ENCODE peak calls at places on chromosomes 13 and 19, in nine cellular contexts. N is tibial artery, M is hepatocyte, J is SK-N-SH, X is thoracic aorta, Y is heart left ventricle, T is left ventricle myocardium inferior, O is mammary epithelial cell, V is astrocyte. C is an unnamed sample.

GRCh38 chr13:32838985-32839384 is 177.2 kb upstream of the KL start:
- DNase-seq in N (no peak), M (peak), J (no peak), X (no peak), Y (no peak), T (no peak), O (no peak), V (no peak), C (no peak)

GRCh38 chr19:38263696-38264485 is 482 bp upstream of the SPINT2 start:
- DNase-seq in N (no peak), M (peak), J (peak), X (peak), Y (no peak), T (no peak), O (peak), V (peak), C (peak)

GRCh38 chr19:15640904-15641597 is 354 bp downstream of the CYP4F3 start:
- DNase-seq in N (no peak), M (no peak), J (no peak), X (no peak), Y (no peak), T (no peak), O (peak), V (no peak), C (no peak)

GRCh38 chr13:94214979-94215378 is 264.5 kb downstream of the DCT start:
- DNase-seq in N (no peak), M (no peak), J (no peak), X (no peak), Y (no peak), T (no peak), O (no peak), V (no peak), C (no peak)

GRCh38 chr19:41876847-41877489 is at the start of gene CD79A:
- DNase-seq in N (no peak), M (no peak), J (no peak), X (no peak), Y (no peak), T (no peak), O (no peak), V (no peak), C (no peak)

GRCh38 chr19:28403698-28404099 is 809.3 kb downstream of the UQCRFS1 start:
- DNase-seq in N (no peak), M (no peak), J (no peak), X (no peak), Y (no peak), T (no peak), O (no peak), V (no peak), C (no peak)

GRCh38 chr13:73993661-73994060 is 140.5 kb downstream of the KLF12 start:
- DNase-seq in N (no peak), M (no peak), J (no peak), X (no peak), Y (no peak), T (no peak), O (no peak), V (no peak), C (no peak)

GRCh38 chr13:109745060-109745459 is 41.3 kb downstream of the IRS2 start:
- DNase-seq in N (no peak), M (no peak), J (no peak), X (no peak), Y (no peak), T (no peak), O (no peak), V (no peak), C (no peak)

GRCh38 chr19:12994701-12995595 is at the start of gene NFIX:
- DNase-seq in N (peak), M (peak), J (peak), X (no peak), Y (peak), T (peak), O (peak), V (no peak), C (peak)

GRCh38 chr13:112658807-112659206 is 31.0 kb upstream of the ATP11A start:
- DNase-seq in N (no peak), M (no peak), J (no peak), X (no peak), Y (no peak), T (no peak), O (no peak), V (no peak), C (no peak)

GRCh38 chr13:45219938-45220375 is 19.1 kb upstream of the KCTD4 start:
- DNase-seq in N (no peak), M (no peak), J (no peak), X (no peak), Y (no peak), T (no peak), O (peak), V (peak), C (peak)

GRCh38 chr13:50170447-50171037 is 155.3 kb downstream of the KCNRG start:
- DNase-seq in N (no peak), M (no peak), J (no peak), X (no peak), Y (no peak), T (no peak), O (peak), V (no peak), C (no peak)

GRCh38 chr19:38583219-38583984 is 34.4 kb downstream of the MAP4K1 start:
- DNase-seq in N (no peak), M (no peak), J (peak), X (no peak), Y (no peak), T (no peak), O (no peak), V (no peak), C (no peak)

GRCh38 chr13:47480121-47480520 is 521.0 kb downstream of the SUCLA2 start:
- DNase-seq in N (no peak), M (no peak), J (no peak), X (no peak), Y (no peak), T (no peak), O (peak), V (peak), C (peak)

GRCh38 chr19:48635263-48635965 is 1.8 kb downstream of the DBP start:
- DNase-seq in N (peak), M (peak), J (peak), X (no peak), Y (peak), T (peak), O (no peak), V (no peak), C (peak)

GRCh38 chr13:57326532-57326931 is 159.5 kb downstream of the PRR20E start:
- DNase-seq in N (no peak), M (no peak), J (no peak), X (no peak), Y (no peak), T (no peak), O (no peak), V (no peak), C (no peak)

GRCh38 chr19:13691569-13691968 is 72.8 kb upstream of the MRI1 start:
- DNase-seq in N (no peak), M (no peak), J (no peak), X (no peak), Y (no peak), T (no peak), O (no peak), V (no peak), C (no peak)

GRCh38 chr13:35092251-35092650 is 150.2 kb downstream of the NBEA start:
- DNase-seq in N (no peak), M (no peak), J (no peak), X (no peak), Y (no peak), T (no peak), O (no peak), V (no peak), C (no peak)

GRCh38 chr13:31793246-31793645 is 53.9 kb downstream of the RXFP2 start:
- DNase-seq in N (no peak), M (no peak), J (no peak), X (no peak), Y (no peak), T (no peak), O (peak), V (peak), C (no peak)

GRCh38 chr13:22468055-22468454 is 712.7 kb upstream of the SGCG start:
- DNase-seq in N (no peak), M (no peak), J (no peak), X (no peak), Y (no peak), T (no peak), O (no peak), V (no peak), C (no peak)

GRCh38 chr13:72808917-72809500 is 27.1 kb downstream of the PIBF1 start:
- DNase-seq in N (no peak), M (peak), J (peak), X (no peak), Y (no peak), T (no peak), O (peak), V (no peak), C (peak)

GRCh38 chr13:114102521-114103288 is 29.7 kb downstream of the RASA3 start:
- DNase-seq in N (peak), M (no peak), J (peak), X (no peak), Y (no peak), T (no peak), O (no peak), V (no peak), C (no peak)

GRCh38 chr19:9640956-9641355 is 19.9 kb upstream of the ZNF561 start:
- DNase-seq in N (no peak), M (no peak), J (no peak), X (no peak), Y (no peak), T (no peak), O (no peak), V (no peak), C (no peak)

GRCh38 chr13:51745236-51745635 is 58.7 kb downstream of the DHRS12 start:
- DNase-seq in N (no peak), M (no peak), J (no peak), X (no peak), Y (no peak), T (no peak), O (no peak), V (no peak), C (no peak)

GRCh38 chr19:20664917-20665781 is 3.8 kb upstream of the ZNF626 start:
- DNase-seq in N (peak), M (peak), J (no peak), X (no peak), Y (peak), T (peak), O (no peak), V (peak), C (peak)

GRCh38 chr19:16208064-16208759 is 10.5 kb downstream of the AP1M1 start:
- DNase-seq in N (no peak), M (no peak), J (no peak), X (no peak), Y (no peak), T (no peak), O (no peak), V (no peak), C (no peak)

GRCh38 chr13:75792526-75793187 is 156.5 kb downstream of the LMO7 start:
- DNase-seq in N (no peak), M (peak), J (no peak), X (no peak), Y (no peak), T (no peak), O (no peak), V (peak), C (peak)

GRCh38 chr13:42078113-42078769 is 29.8 kb downstream of the DGKH start:
- DNase-seq in N (no peak), M (no peak), J (peak), X (no peak), Y (no peak), T (no peak), O (no peak), V (no peak), C (no peak)
- H3K27ac ChIP-seq in N (no peak), M (no peak), J (no peak), X (no peak), Y (no peak), T (no peak), O (no peak), V (no peak), C (no peak)

GRCh38 chr19:17216058-17216670 is 1.0 kb downstream of the USE1 start:
- DNase-seq in N (no peak), M (no peak), J (peak), X (no peak), Y (no peak), T (no peak), O (no peak), V (no peak), C (no peak)
- H3K27ac ChIP-seq in N (peak), M (peak), J (peak), X (peak), Y (no peak), T (peak), O (no peak), V (no peak), C (no peak)

GRCh38 chr19:40411125-40411842 is 1.9 kb downstream of the PRX start:
- DNase-seq in N (no peak), M (no peak), J (peak), X (no peak), Y (peak), T (peak), O (no peak), V (no peak), C (no peak)
- H3K27ac ChIP-seq in N (no peak), M (no peak), J (no peak), X (peak), Y (peak), T (peak), O (no peak), V (no peak), C (peak)

GRCh38 chr19:35116085-35116801 is 620 bp downstream of the FXYD3 start:
- DNase-seq in N (no peak), M (peak), J (no peak), X (no peak), Y (no peak), T (no peak), O (peak), V (no peak), C (no peak)

GRCh38 chr19:35119091-35119490 is 3.5 kb downstream of the FXYD3 start:
- DNase-seq in N (no peak), M (no peak), J (no peak), X (no peak), Y (no peak), T (no peak), O (no peak), V (no peak), C (no peak)

GRCh38 chr19:35117017-35117570 is 1.5 kb downstream of the FXYD3 start:
- DNase-seq in N (no peak), M (no peak), J (no peak), X (no peak), Y (no peak), T (no peak), O (no peak), V (no peak), C (no peak)

GRCh38 chr19:35118268-35119026 is 2.8 kb downstream of the FXYD3 start:
- DNase-seq in N (no peak), M (no peak), J (no peak), X (no peak), Y (no peak), T (no peak), O (no peak), V (no peak), C (no peak)

DNA sequence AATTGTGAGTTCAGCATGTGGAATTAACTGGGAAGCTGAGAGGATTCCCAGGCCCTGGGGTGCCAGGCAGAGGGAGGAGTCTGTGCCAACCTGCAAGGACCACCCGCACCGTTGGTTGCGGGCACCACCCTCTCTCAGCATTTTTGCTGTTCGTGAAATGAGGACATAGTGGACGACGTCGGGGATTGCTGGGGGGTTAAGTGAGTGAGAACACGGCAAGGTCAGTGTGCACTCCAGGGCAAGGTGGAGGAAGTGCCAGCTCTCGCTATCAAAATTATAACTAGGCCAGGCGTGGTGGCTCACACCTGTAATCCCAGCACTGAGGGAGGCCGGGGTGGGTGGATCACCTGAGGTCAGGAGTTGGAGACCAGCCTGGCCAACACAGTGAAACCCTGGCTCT is 2.2 kb downstream of the FXYD3 start:
- DNase-seq in N (no peak), M (no peak), J (no peak), X (no peak), Y (no peak), T (no peak), O (no peak), V (no peak), C (no peak)
- H3K27ac ChIP-seq in N (no peak), M (peak), J (no peak), X (no peak), Y (no peak), T (no peak), O (peak), V (no peak), C (no peak)

GRCh38 chr19:58009301-58009665 is 6.7 kb upstream of the ZNF606 start:
- DNase-seq in N (no peak), M (no peak), J (no peak), X (no peak), Y (no peak), T (no peak), O (no peak), V (no peak), C (no peak)

GRCh38 chr19:58007285-58007684 is 4.7 kb upstream of the ZNF606 start:
- DNase-seq in N (no peak), M (no peak), J (no peak), X (no peak), Y (no peak), T (no peak), O (no peak), V (no peak), C (peak)

GRCh38 chr19:58010507-58010906 is 7.9 kb upstream of the ZNF606 start:
- DNase-seq in N (no peak), M (no peak), J (no peak), X (no peak), Y (no peak), T (no peak), O (no peak), V (no peak), C (no peak)

DNA sequence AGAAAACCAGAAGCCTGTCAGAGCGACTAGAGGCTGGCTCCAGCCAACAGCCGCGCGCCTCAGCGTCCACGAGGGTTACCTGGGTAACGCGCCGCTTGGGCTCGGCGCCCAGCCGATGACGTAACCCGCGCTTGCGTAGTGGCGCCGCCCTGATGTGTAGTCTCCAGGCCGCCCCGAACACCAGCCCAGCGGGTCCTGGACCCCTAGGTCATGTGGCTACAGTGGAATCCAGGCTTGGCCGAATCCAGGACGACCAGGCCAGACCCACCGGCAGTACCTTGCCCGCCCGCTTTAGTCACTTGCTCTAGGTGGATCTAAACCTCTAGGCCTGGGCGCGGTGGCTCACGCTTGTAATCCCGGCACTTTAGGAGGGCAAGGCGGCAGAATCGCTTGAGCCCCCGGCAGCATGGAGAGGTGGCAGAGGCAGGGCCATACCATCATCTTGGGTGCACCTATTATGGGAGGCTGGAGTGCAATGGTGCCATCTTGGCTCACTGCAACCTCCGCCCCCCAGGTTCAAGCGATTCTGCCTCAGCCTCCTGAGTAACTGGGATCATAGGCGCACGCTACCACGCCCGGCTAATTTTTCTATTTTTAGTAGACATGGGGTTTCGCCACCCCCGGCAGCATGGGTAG is 7.2 kb upstream of the ZNF606 start:
- DNase-seq in N (peak), M (peak), J (no peak), X (peak), Y (peak), T (peak), O (peak), V (peak), C (peak)
- H3K27ac ChIP-seq in N (peak), M (peak), J (no peak), X (no peak), Y (peak), T (peak), O (peak), V (no peak), C (peak)

GRCh38 chr19:44401108-44401786 is at the start of gene ZNF285:
- DNase-seq in N (peak), M (peak), J (peak), X (peak), Y (peak), T (peak), O (peak), V (peak), C (peak)
- H3K27ac ChIP-seq in N (no peak), M (no peak), J (peak), X (no peak), Y (peak), T (peak), O (no peak), V (no peak), C (no peak)

GRCh38 chr19:5682293-5682592 is 1.4 kb downstream of the HSD11B1L start:
- DNase-seq in N (no peak), M (peak), J (no peak), X (no peak), Y (no peak), T (no peak), O (no peak), V (no peak), C (no peak)

GRCh38 chr19:5683177-5683886 is 2.5 kb downstream of the HSD11B1L start:
- DNase-seq in N (no peak), M (no peak), J (no peak), X (no peak), Y (no peak), T (no peak), O (no peak), V (no peak), C (no peak)

GRCh38 chr19:5680437-5681368 is at the start of the genes HSD11B1L and MICOS13:
- DNase-seq in N (peak), M (peak), J (peak), X (peak), Y (peak), T (peak), O (peak), V (peak), C (peak)

GRCh38 chr19:5680083-5680436 is 256 bp downstream of the MICOS13 start:
- DNase-seq in N (no peak), M (peak), J (peak), X (no peak), Y (no peak), T (no peak), O (no peak), V (no peak), C (no peak)

DNA sequence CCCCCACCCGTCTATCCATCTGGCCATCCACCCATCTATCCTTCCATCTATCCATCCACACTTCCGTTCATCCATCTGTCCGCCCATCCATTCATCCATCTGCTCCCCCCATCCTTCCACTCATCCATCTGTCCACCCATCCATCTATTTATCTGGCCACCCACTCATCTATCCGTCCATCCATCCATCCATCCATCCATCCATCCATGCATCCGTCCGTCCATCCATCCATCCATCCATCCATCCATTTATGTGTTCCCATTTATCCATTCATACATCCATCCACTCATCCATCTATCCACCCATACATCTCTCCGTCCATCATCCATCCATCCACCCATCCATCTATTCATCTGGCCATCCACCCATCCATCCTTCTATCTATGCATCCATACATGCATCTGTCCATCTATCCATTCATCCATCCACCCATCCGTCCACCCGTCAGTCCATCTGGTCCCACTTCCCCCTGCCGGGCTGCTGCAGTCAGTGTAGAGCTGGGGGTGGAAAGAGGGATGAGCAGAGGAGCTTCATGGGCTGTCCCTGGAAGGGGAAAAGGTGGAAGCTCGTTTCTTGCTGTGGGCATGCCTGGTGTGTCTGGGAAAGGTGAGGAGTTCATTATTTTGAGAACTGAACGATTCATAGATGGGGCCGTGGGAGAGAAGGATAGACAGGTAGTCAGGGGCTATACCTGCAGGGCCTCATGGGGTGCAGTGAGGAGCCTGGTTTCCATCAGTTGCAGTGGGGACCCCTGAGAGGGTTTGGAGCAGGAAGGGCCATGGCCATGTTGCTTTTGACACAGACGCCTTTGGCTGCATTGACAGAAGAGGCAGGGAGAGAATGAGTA is 842 bp downstream of the HSD11B1L start:
- DNase-seq in N (no peak), M (peak), J (no peak), X (no peak), Y (no peak), T (no peak), O (no peak), V (no peak), C (no peak)
- H3K27ac ChIP-seq in N (no peak), M (no peak), J (no peak), X (no peak), Y (no peak), T (peak), O (no peak), V (no peak), C (no peak)